ENCODE peak calls at places on chromosomes 16 and 17, in eight cellular contexts. S is SK-N-SH, M is K562, B is GM12878, J is HCT116, D is A549, F is IMR-90, T is HepG2. N is an unnamed sample.

GRCh38 chr17:46815474-46816353 is 2.8 kb downstream of the WNT3 start:
- DNase-seq in S (no peak), M (no peak), B (no peak), J (no peak), D (no peak), F (no peak), T (no peak), N (no peak)

GRCh38 chr17:82863941-82864720 is 24.3 kb upstream of the ZNF750 start:
- DNase-seq in S (peak), M (peak), B (peak), J (peak), D (no peak), F (peak), T (no peak), N (no peak)

GRCh38 chr17:1779571-1780074 is 17.8 kb downstream of the SERPINF1 start:
- DNase-seq in S (peak), M (no peak), B (no peak), J (no peak), D (no peak), F (peak), T (no peak), N (no peak)

GRCh38 chr17:77288115-77288619 is 147.4 kb downstream of the SEC14L1 start:
- DNase-seq in S (no peak), M (no peak), B (no peak), J (no peak), D (no peak), F (no peak), T (no peak), N (no peak)

GRCh38 chr17:81809556-81809998 is 5.6 kb downstream of the GCGR start:
- DNase-seq in S (no peak), M (no peak), B (no peak), J (no peak), D (no peak), F (no peak), T (no peak), N (no peak)

GRCh38 chr17:73272906-73273218 is 11.2 kb upstream of the CPSF4L start:
- DNase-seq in S (peak), M (no peak), B (no peak), J (no peak), D (no peak), F (no peak), T (peak), N (no peak)

GRCh38 chr16:49473131-49473530 is 99.5 kb downstream of the C16orf78 start:
- DNase-seq in S (no peak), M (no peak), B (no peak), J (no peak), D (no peak), F (no peak), T (no peak), N (no peak)

GRCh38 chr16:7303677-7304200 is 28.9 kb upstream of the RBFOX1 start:
- DNase-seq in S (peak), M (no peak), B (no peak), J (no peak), D (no peak), F (no peak), T (no peak), N (peak)

GRCh38 chr17:34562387-34562786 is 17.0 kb upstream of the TMEM132E start:
- DNase-seq in S (peak), M (peak), B (no peak), J (no peak), D (no peak), F (no peak), T (no peak), N (no peak)

GRCh38 chr17:66431910-66432309 is 129.5 kb downstream of the PRKCA start:
- DNase-seq in S (no peak), M (no peak), B (no peak), J (no peak), D (peak), F (peak), T (no peak), N (no peak)
- TF ChIP-seq RAD21 in S (no peak), M (no peak), B (no peak), J (no peak), D (no peak), F (no peak), T (no peak), N (no peak)

DNA sequence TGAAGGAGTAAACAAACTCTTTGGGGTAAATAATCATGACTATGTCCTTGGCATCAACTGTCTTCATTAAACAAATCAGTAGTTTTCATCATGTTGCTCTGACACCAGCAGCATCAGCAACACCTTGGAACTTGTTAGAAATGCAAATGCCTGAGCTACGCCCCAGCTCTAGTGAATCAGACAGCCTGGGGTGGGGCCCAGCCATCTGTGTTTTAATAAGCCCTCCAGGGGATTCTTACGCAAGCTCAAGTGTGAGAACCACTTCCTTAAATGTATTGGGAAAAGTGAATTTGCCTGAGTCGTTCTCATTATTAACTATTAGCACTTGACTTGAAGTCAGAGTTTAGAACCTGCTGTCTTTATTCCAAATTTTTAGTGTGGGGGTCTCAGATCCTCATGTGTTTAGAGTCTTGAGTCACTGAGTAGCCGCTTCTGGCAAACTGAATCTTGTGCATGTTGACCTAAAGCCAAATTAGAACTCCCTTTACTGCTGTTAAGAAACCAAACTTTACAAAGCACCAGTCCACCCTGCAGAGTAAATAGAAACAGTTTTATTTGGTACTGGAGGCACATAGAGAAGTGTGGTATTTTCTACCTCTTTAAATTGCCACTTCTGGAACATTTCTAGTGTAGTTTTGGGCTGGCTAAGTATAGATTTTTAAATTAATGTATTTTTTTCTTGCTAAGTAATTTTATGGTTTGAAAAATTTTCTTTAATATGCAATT is 137.4 kb upstream of the COX10 start:
- DNase-seq in S (no peak), M (no peak), B (no peak), J (no peak), D (no peak), F (peak), T (no peak), N (no peak)
- TF ChIP-seq RAD21 in S (no peak), M (no peak), B (no peak), J (no peak), D (no peak), F (no peak), T (no peak), N (no peak)

DNA sequence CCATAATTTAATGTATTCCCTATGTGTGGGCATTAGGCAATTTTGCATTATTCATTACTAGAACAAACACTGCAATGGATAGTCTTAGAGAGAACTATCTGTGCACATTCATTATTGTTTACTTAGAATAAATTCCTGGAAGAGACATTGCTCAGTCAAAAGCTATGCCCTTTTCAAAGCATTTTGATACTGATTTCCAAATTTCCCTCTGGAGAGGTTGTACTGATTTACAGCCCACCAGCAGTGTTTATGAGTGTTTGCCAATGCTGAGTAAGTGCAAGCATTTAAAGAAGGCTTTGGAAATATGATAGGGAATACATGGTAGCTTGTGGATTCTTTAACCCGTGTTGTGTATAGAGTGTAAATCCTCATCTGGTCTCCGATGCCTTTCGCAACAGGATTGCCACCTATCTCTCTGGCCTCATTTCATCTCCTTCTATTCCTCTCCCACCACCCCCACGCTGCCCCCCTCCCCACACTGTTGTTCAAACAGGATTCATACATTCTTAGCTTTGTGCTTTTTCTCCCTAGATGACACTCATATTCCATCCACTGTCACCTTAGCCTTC is 33.4 kb upstream of the MMD start:
- DNase-seq in S (no peak), M (no peak), B (no peak), J (no peak), D (peak), F (peak), T (peak), N (no peak)
- TF ChIP-seq RAD21 in S (no peak), M (no peak), B (no peak), J (no peak), D (peak), F (no peak), T (no peak), N (no peak)

GRCh38 chr16:71811261-71811803 is 2.7 kb upstream of the AP1G1 start:
- DNase-seq in S (no peak), M (no peak), B (no peak), J (no peak), D (no peak), F (peak), T (no peak), N (no peak)
- TF ChIP-seq RAD21 in S (no peak), M (no peak), B (no peak), J (no peak), D (no peak), F (no peak), T (no peak), N (no peak)

GRCh38 chr17:42136654-42137051 is 14.0 kb downstream of the HSPB9 start:
- DNase-seq in S (no peak), M (no peak), B (no peak), J (no peak), D (no peak), F (no peak), T (no peak), N (no peak)

GRCh38 chr17:42135151-42135550 is 12.5 kb downstream of the HSPB9 start:
- DNase-seq in S (no peak), M (no peak), B (no peak), J (no peak), D (no peak), F (no peak), T (no peak), N (no peak)

GRCh38 chr17:42133461-42134041 is 10.9 kb downstream of the HSPB9 start:
- DNase-seq in S (no peak), M (no peak), B (no peak), J (no peak), D (no peak), F (no peak), T (no peak), N (no peak)

GRCh38 chr17:42132941-42133340 is 10.3 kb downstream of the HSPB9 start:
- DNase-seq in S (no peak), M (no peak), B (no peak), J (no peak), D (no peak), F (peak), T (no peak), N (no peak)

DNA sequence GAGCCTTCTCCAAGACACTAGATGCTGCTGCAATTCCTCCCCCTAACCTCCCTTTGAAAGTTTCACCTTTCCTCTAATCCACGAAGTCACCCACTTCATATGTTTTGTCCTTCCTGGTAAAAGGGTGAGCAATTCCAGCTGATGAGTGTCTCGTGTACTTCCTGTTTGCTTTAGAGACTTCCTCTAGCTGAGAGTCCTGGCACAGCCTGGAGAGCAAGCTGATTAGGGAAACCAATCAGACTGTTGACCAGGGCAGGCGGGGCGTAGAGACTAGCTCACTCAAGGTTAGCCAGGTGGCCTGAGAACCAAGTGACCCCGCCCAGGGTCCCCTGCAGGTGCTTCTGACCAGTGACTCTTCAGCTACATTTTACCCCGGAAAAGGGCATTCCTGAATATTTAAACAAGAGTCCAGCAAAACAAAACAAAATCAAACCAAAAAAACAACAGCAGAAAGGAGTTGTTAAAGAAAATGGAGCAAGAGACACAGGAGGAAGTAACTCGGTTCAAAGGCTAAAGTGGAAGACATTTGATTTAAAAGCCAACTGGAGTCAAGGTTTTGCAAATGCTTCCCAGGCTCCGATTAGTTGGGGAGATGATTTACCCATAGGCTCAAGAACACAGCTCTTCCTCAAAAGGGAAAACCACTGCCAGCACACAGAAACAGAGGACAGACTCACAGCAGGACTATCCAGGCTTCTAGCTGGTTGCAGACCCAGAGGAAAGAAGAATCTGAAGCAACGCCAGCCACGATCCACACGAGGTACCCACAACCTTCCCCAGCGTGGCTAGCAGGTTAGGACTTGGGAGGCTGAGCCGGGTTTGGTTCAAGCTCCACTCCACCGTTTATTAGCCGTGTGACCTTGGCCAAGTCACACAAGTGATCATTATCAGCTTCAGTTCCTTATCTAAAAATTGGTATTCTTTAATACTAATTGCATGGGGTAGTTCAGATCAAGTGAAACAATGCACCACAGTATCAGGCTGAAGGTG is 13.4 kb downstream of the HSPB9 start:
- DNase-seq in S (no peak), M (no peak), B (no peak), J (peak), D (peak), F (peak), T (peak), N (no peak)
- TF ChIP-seq RAD21 in S (no peak), M (no peak), B (no peak), J (no peak), D (no peak), F (no peak), T (no peak), N (no peak)

DNA sequence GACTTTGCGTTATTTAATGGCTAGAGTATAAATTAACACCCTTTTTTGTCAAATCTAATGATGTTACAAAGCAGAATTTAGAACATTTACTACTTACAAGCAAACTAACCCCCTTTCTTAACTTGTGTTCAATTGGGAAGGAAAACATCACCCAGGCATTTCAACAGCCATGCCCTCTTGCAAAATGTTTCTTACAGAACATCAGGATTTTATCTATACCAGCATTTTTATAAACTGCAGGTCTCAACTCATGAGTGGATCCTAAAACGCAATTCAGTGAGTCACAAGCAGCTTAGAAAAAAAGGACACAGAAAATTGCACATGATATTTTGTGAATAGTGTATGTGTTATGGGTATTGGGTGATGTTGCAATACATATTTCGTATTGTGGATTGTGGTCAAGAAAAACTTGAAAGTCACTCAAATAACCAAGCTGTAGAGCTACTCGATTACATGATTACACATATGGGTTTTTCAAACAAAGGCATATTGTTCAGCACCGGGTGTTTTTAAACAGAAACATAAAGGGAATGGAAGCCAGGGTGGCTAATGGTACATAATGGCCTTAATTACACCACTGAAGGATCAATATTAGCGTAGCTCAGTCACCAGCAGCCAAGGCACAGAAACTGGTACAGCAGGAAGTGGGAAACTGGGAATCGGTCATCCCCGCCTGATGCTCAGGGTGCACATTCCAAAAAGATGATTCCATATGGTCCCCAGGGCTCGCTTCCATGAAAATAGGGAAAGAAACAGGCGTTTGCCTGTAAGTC is 1.4 kb downstream of the WIPI1 start:
- DNase-seq in S (peak), M (no peak), B (no peak), J (no peak), D (no peak), F (peak), T (peak), N (no peak)
- TF ChIP-seq RAD21 in S (no peak), M (no peak), B (no peak), J (no peak), D (no peak), F (no peak), T (no peak), N (no peak)

N was measured in H1.